ENCODE peak calls at places on chromosomes 3 and 15, in nine cellular contexts. R, B, C, L, Z, F, Y, G and T are unnamed samples.

GRCh38 chr3:175294793-175295192 is 435.7 kb downstream of the NAALADL2 start:
- DNase-seq in R (no peak), B (no peak), C (no peak), L (no peak), Z (no peak), F (no peak), Y (no peak), G (no peak), T (no peak)

GRCh38 chr15:87129916-87130315 is 1050.2 kb downstream of the AGBL1 start:
- DNase-seq in R (no peak), B (no peak), C (no peak), L (peak; percentile 4), Z (no peak), F (no peak), Y (peak; percentile 69), G (no peak), T (peak; percentile 5)

GRCh38 chr15:94258246-94258645 is 26.9 kb downstream of the MCTP2 start:
- DNase-seq in R (no peak), B (no peak), C (no peak), L (no peak), Z (no peak), F (no peak), Y (no peak), G (no peak), T (no peak)

GRCh38 chr3:156390846-156391245 is 164.1 kb downstream of the SSR3 start:
- DNase-seq in R (no peak), B (no peak), C (no peak), L (no peak), Z (no peak), F (no peak), Y (no peak), G (no peak), T (no peak)

GRCh38 chr15:90307661-90308060 is 42.2 kb downstream of the NGRN start:
- DNase-seq in R (no peak), B (no peak), C (no peak), L (no peak), Z (no peak), F (no peak), Y (no peak), G (no peak), T (no peak)

GRCh38 chr3:63056932-63057331 is 181.7 kb upstream of the CADPS start:
- DNase-seq in R (no peak), B (no peak), C (no peak), L (no peak), Z (no peak), F (no peak), Y (no peak), G (no peak), T (no peak)

GRCh38 chr3:122012821-122013220 is 9.2 kb downstream of the ILDR1 start:
- DNase-seq in R (no peak), B (no peak), C (no peak), L (no peak), Z (no peak), F (no peak), Y (no peak), G (no peak), T (no peak)

GRCh38 chr15:31296304-31297220 is 30.1 kb upstream of the KLF13 start:
- DNase-seq in R (peak; percentile 10), B (no peak), C (no peak), L (peak; percentile 21), Z (no peak), F (no peak), Y (no peak), G (peak; percentile 66), T (peak; percentile 30)

GRCh38 chr15:101410612-101411011 is 78.9 kb downstream of the PCSK6 start:
- DNase-seq in R (no peak), B (no peak), C (no peak), L (no peak), Z (peak; percentile 9), F (no peak), Y (no peak), G (no peak), T (no peak)

GRCh38 chr3:146928421-146929059 is 323.4 kb upstream of the PLSCR5 start:
- DNase-seq in R (no peak), B (no peak), C (no peak), L (no peak), Z (no peak), F (peak; percentile 26), Y (no peak), G (no peak), T (no peak)

GRCh38 chr3:55649554-55649953 is 162.4 kb upstream of the WNT5A start:
- DNase-seq in R (no peak), B (no peak), C (no peak), L (no peak), Z (no peak), F (no peak), Y (no peak), G (no peak), T (no peak)

GRCh38 chr3:186931487-186932280 is 1.4 kb downstream of the ST6GAL1 start:
- DNase-seq in R (peak; percentile 50), B (no peak), C (no peak), L (peak; percentile 46), Z (peak; percentile 61), F (peak; percentile 67), Y (peak; percentile 32), G (peak; percentile 92), T (peak; percentile 69)

GRCh38 chr3:186930143-186930638 is at the start of gene ST6GAL1:
- DNase-seq in R (peak; percentile 50), B (peak; percentile 64), C (peak; percentile 70), L (peak; percentile 33), Z (peak; percentile 77), F (peak; percentile 93), Y (peak; percentile 65), G (peak; percentile 97), T (peak; percentile 63)

GRCh38 chr3:186933801-186934200 is 3.5 kb downstream of the ST6GAL1 start:
- DNase-seq in R (no peak), B (no peak), C (no peak), L (no peak), Z (no peak), F (no peak), Y (no peak), G (no peak), T (no peak)

GRCh38 chr3:186930639-186931486 is 537 bp downstream of the ST6GAL1 start:
- DNase-seq in R (peak; percentile 58), B (peak; percentile 70), C (peak; percentile 63), L (peak; percentile 34), Z (peak; percentile 75), F (peak; percentile 94), Y (peak; percentile 51), G (peak; percentile 95), T (peak; percentile 52)

GRCh38 chr3:186932281-186933181 is 2.2 kb downstream of the ST6GAL1 start:
- DNase-seq in R (no peak), B (no peak), C (no peak), L (no peak), Z (no peak), F (no peak), Y (peak; percentile 36), G (no peak), T (peak; percentile 28)
- H3K4me3 ChIP-seq in R (peak overlapping the region; percentile 81), B (peak overlapping the region; percentile 74), C (no peak overlapping the region), L (peak overlapping the region; percentile 82), Z (peak overlapping the region; percentile 92), F (peak overlapping the region; percentile 98), Y (peak overlapping the region; percentile 75), G (peak overlapping the region; percentile 98), T (peak overlapping the region; percentile 80)

GRCh38 chr3:129972301-129972700 is 2.2 kb upstream of the TRH start:
- DNase-seq in R (no peak), B (no peak), C (no peak), L (no peak), Z (no peak), F (no peak), Y (no peak), G (no peak), T (no peak)

GRCh38 chr3:129973853-129974252 is 667 bp upstream of the TRH start:
- DNase-seq in R (no peak), B (no peak), C (no peak), L (no peak), Z (no peak), F (no peak), Y (no peak), G (no peak), T (no peak)

GRCh38 chr3:129974451-129975331 is at the start of gene TRH:
- DNase-seq in R (no peak), B (no peak), C (peak; percentile 48), L (no peak), Z (no peak), F (peak; percentile 63), Y (no peak), G (no peak), T (peak; percentile 4)

GRCh38 chr3:129978123-129978522 is 3.6 kb downstream of the TRH start:
- DNase-seq in R (no peak), B (no peak), C (no peak), L (no peak), Z (no peak), F (no peak), Y (no peak), G (no peak), T (no peak)

GRCh38 chr3:129975332-129976090 is 991 bp downstream of the TRH start:
- DNase-seq in R (peak; percentile 20), B (peak; percentile 25), C (no peak), L (no peak), Z (peak; percentile 23), F (peak; percentile 74), Y (no peak), G (peak; percentile 82), T (no peak)
- H3K4me3 ChIP-seq in R (peak overlapping the region; percentile 68), B (peak overlapping the region; percentile 32), C (peak overlapping the region; percentile 19), L (no peak overlapping the region), Z (peak overlapping the region; percentile 51), F (peak overlapping the region; percentile 57), Y (no peak overlapping the region), G (peak overlapping the region; percentile 25), T (no peak overlapping the region)

GRCh38 chr3:169323580-169324453 is 339.7 kb downstream of the MECOM start:
- DNase-seq in R (peak; percentile 18), B (no peak), C (no peak), L (peak; percentile 58), Z (peak; percentile 33), F (peak; percentile 7), Y (peak; percentile 92), G (no peak), T (peak; percentile 25)
- H3K4me3 ChIP-seq in R (no peak overlapping the region), B (no peak overlapping the region), C (no peak overlapping the region), L (peak overlapping the region; percentile 1), Z (peak overlapping the region; percentile 45), F (no peak overlapping the region), Y (peak overlapping the region; percentile 5), G (no peak overlapping the region), T (no peak overlapping the region)

DNA sequence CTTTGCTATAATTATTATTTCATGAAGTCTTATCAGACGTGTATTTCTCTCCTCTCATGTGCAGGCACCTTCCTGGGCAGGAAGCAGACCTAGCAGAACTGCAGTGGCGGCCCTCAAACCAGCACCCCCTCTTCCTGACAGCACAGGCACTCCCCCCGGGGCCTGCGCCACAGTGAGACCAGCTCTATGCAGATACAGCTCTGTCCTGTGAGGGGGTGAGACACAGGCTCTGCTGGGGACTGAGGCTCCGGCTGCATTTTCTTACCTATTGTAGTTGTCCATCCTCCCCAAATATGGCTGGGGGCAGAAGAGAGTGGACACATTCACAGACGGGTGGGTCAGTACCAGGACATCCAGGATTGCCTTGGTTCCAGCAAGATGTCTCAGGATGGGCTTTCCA is 5.0 kb downstream of the CISH start:
- DNase-seq in R (no peak), B (no peak), C (no peak), L (no peak), Z (no peak), F (no peak), Y (no peak), G (no peak), T (no peak)
- H3K4me3 ChIP-seq in R (no peak overlapping the region), B (no peak overlapping the region), C (no peak overlapping the region), L (no peak overlapping the region), Z (peak overlapping the region; percentile 18), F (no peak overlapping the region), Y (no peak overlapping the region), G (peak overlapping the region; percentile 70), T (no peak overlapping the region)